ENCODE peak calls at places on chromosomes 6 and 20, in six cellular contexts. B is upper lobe of left lung, U is HCT116, K is GM12878, X is suprapubic skin, M is transverse colon. N is an unnamed sample.

GRCh38 chr6:125511809-125512341 is 210.1 kb upstream of the HDDC2 start:
- DNase-seq in B (no peak), U (no peak), K (no peak), X (no peak), M (no peak), N (no peak)

GRCh38 chr6:86936834-86937218 is 502 bp upstream of the HTR1E start:
- DNase-seq in B (no peak), U (no peak), K (no peak), X (no peak), M (no peak), N (no peak)

GRCh38 chr6:83065511-83066192 is at the start of gene UBE3D:
- DNase-seq in B (peak; percentile 98), U (peak; percentile 51), K (no peak), X (peak; percentile 94), M (peak; percentile 92), N (peak; percentile 93)

GRCh38 chr20:57409316-57409671 is 18.1 kb downstream of the RBM38 start:
- DNase-seq in B (no peak), U (no peak), K (no peak), X (no peak), M (no peak), N (no peak)

GRCh38 chr6:84763397-84764331 is 734 bp downstream of the TBX18 start:
- DNase-seq in B (peak; percentile 84), U (peak; percentile 61), K (no peak), X (peak; percentile 79), M (no peak), N (no peak)

GRCh38 chr6:155126727-155127439 is 131.8 kb downstream of the TIAM2 start:
- DNase-seq in B (no peak), U (peak; percentile 93), K (no peak), X (no peak), M (no peak), N (no peak)

GRCh38 chr6:167745660-167746376 is 80.9 kb upstream of the AFDN start:
- DNase-seq in B (no peak), U (no peak), K (no peak), X (peak; percentile 75), M (no peak), N (peak; percentile 18)

GRCh38 chr6:89412071-89413005 is at the start of gene RRAGD:
- DNase-seq in B (peak; percentile 95), U (peak; percentile 4), K (no peak), X (peak; percentile 83), M (peak; percentile 73), N (peak; percentile 66)

GRCh38 chr20:21174425-21175239 is 48.8 kb downstream of the KIZ start:
- DNase-seq in B (no peak), U (no peak), K (no peak), X (no peak), M (no peak), N (no peak)

GRCh38 chr6:108862479-108863191 is 14.4 kb downstream of the ARMC2 start:
- DNase-seq in B (no peak), U (no peak), K (no peak), X (no peak), M (peak; percentile 32), N (no peak)
- TF ChIP-seq POLR2AphosphoS5 in B (no peak), U (no peak), K (no peak), X (no peak), M (no peak), N (no peak)

GRCh38 chr6:43183441-43183840 is 1.4 kb downstream of the CUL9 start:
- DNase-seq in B (no peak), U (no peak), K (no peak), X (no peak), M (no peak), N (no peak)

GRCh38 chr6:43180985-43181384 is 1.0 kb upstream of the CUL9 start:
- DNase-seq in B (no peak), U (no peak), K (no peak), X (no peak), M (no peak), N (no peak)

GRCh38 chr6:43181621-43181941 is 415 bp upstream of the CUL9 start:
- DNase-seq in B (no peak), U (no peak), K (no peak), X (no peak), M (no peak), N (no peak)

GRCh38 chr6:43180058-43180457 is 1.9 kb upstream of the CUL9 start:
- DNase-seq in B (no peak), U (no peak), K (no peak), X (no peak), M (no peak), N (no peak)

DNA sequence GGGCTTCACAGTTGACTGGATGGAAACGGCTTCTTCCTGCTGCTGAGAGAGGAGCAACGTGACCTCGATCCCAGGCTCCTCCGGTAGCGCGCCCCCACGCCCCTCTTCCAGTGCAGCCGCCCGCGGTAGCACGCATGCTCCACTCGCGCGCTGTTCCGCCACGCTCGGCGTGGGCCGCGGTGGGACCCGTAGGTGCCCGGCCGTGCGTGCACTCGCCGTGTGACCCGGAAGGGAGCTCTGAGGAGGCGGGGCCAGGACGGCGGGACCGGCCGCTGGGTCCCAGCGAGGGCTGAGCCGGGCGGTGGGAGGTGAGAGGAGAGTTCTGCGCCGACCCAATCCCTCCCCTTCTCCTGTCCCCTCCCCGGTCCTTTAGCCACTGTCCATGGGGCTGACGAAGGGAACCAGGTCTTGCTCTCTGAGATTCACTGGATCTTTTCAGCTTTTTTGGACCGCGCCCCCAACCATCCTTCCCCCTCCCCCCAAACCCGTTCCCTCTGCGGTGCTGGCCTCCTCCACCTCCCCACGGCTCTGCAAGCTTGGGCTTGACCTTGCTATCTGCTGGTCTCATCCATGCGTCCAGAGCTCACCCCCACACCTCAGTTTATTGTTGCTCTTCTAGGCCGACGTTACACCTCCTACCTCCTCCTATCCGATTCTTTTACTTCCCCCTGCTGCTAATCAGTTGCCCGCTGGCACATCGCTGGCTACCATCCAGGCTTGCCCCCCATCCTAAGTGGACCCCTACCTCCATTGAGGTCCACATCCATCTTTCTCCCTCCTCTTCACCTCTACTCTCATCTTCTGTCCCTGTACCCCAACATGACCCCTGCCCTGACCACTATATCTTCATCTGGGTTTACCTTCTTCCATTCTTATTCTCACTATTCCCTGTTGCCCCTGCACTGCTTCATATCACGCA is at the start of gene CUL9:
- DNase-seq in B (peak; percentile 97), U (peak; percentile 34), K (peak; percentile 31), X (peak; percentile 91), M (peak; percentile 90), N (peak; percentile 88)
- TF ChIP-seq POLR2A in B (no peak), U (no peak), K (peak; percentile 89), X (no peak), M (peak; percentile 77), N (no peak)

DNA sequence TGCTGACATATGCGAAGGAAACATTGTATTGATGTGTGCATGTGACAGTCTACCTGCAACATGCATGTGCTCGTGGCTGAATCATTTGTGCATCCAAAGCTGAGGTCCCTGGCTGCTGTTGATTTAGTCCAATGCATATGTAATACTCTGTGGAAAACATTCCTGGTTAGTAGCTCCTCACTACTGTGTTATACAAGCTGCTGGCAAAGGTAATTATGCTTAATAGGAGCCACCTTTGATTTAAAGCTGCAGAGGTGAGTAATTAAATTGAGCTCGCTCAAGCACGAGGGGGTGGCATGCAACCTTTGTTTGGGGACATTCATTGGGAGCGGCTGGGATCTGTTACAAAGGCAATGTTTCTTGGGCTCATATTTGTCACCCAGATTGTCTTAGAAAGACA is 24.6 kb downstream of the TSHZ2 start:
- DNase-seq in B (no peak), U (no peak), K (no peak), X (no peak), M (no peak), N (no peak)
- TF ChIP-seq POLR2AphosphoS5 in B (no peak), U (no peak), K (no peak), X (no peak), M (no peak), N (no peak)

DNA sequence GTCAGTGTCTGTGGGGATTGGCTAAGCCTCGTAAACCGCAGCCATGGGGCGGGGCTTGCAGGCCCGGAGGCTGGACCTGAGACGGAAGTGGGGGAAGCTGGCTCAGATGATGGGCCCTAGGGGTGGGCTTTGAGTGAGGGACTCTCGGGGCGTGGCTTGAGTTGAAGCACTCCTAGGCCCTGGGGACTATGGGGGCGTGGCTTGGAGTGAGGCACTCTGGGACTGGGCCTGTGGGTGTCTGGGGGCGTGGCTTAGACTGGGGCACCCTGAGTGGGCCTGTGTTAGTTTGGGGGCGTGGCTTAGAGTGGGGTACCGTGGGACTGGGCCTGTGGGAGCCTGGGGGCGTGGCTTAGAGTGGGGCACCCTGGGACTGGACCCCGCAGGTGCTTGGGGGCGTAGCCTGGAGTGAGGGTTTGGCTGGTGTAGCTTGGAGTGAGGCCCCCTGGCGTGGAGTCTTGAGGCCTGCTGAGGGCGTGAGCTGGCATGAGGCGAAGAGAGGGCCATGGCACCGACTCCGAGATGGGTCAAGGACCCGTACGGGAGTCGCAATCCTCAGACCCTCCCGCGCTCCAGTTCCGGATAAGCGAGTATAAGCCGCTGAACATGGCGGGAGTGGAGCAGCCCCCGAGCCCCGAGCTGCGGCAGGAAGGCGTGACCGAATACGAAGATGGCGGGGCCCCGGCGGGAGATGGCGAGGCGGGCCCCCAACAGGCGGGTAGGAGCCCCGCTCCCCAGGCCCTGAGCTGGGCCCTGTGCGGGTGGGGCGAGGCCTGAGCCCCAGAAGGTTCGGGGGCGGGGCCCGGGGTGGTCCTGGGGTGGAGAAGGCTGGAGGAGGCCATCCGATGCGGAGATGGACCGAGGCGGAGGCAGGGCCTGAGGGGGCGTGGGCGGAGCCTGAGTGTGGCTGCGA is 6.8 kb downstream of the L3MBTL1 start:
- DNase-seq in B (peak; percentile 97), U (peak; percentile 96), K (peak; percentile 92), X (peak; percentile 97), M (peak; percentile 98), N (peak; percentile 98)
- TF ChIP-seq POLR2A in B (no peak), U (no peak), K (peak; percentile 82), X (no peak), M (peak; percentile 29), N (no peak)

GRCh38 chr20:41180599-41181333 is 43.4 kb downstream of the PLCG1 start:
- DNase-seq in B (no peak), U (no peak), K (no peak), X (no peak), M (no peak), N (peak; percentile 17)

GRCh38 chr20:41183831-41184230 is 46.5 kb downstream of the PLCG1 start:
- DNase-seq in B (no peak), U (no peak), K (no peak), X (no peak), M (no peak), N (peak; percentile 17)

GRCh38 chr20:41183391-41183790 is 46.0 kb downstream of the PLCG1 start:
- DNase-seq in B (no peak), U (no peak), K (no peak), X (no peak), M (no peak), N (peak; percentile 18)

GRCh38 chr20:41181567-41181966 is 44.2 kb downstream of the PLCG1 start:
- DNase-seq in B (no peak), U (no peak), K (no peak), X (no peak), M (no peak), N (peak; percentile 18)

GRCh38 chr20:41182296-41183212 is 45.2 kb downstream of the PLCG1 start:
- DNase-seq in B (no peak), U (no peak), K (no peak), X (no peak), M (no peak), N (peak; percentile 14)
- TF ChIP-seq POLR2AphosphoS5 in B (no peak), U (no peak), K (no peak), X (no peak), M (no peak), N (no peak)